ENCODE peak calls at places on chromosome 1, in nine cellular contexts. K is KBM-7; G is naive thymus-derived CD4-positive, alpha-beta T cell; F is progenitor cell of endocrine pancreas; X is stimulated activated CD4-positive, alpha-beta T cell treated with anti-CD3 and anti-CD28 coated beads, Interleukin-4, amount 100 ng/mL, for 4 hours; A is GM12891; Q is iris pigment epithelial cell; N is psoas muscle; H is HTR-8/SVneo. P is an unnamed sample.

GRCh38 chr1:165900576-165901380 is 73.4 kb downstream of the UCK2 start:
- DNase-seq in N (no peak), H (no peak), X (no peak), Q (peak), F (no peak), G (no peak), A (no peak), K (no peak), P (no peak)

GRCh38 chr1:204288061-204288588 is 71.6 kb downstream of the PLEKHA6 start:
- DNase-seq in N (peak), G (no peak), F (peak), A (no peak), H (peak), X (no peak), Q (peak), K (no peak), P (no peak)

GRCh38 chr1:171833091-171833822 is 8.0 kb upstream of the DNM3 start:
- DNase-seq in N (no peak), A (no peak), Q (peak), F (no peak), H (no peak), X (no peak), K (no peak), G (no peak), P (no peak)

GRCh38 chr1:201719812-201720521 is 109.0 kb upstream of the IPO9 start:
- DNase-seq in Q (peak), N (peak), G (no peak), F (no peak), K (peak), A (no peak), X (no peak), H (no peak), P (no peak)

GRCh38 chr1:22831729-22832413 is 121.2 kb downstream of the EPHB2 start:
- DNase-seq in A (no peak), N (peak), F (no peak), X (no peak), G (no peak), K (no peak), Q (peak), H (peak), P (no peak)

GRCh38 chr1:161738627-161739287 is 10.8 kb upstream of the DUSP12 start:
- DNase-seq in G (peak), A (no peak), F (no peak), H (peak), N (peak), X (peak), Q (peak), K (peak), P (peak)

GRCh38 chr1:225573216-225573615 is 79.7 kb downstream of the ENAH start:
- DNase-seq in F (no peak), A (no peak), K (no peak), X (no peak), N (no peak), G (no peak), H (no peak), Q (no peak), P (no peak)

GRCh38 chr1:92953491-92953890 is 7.8 kb downstream of the DIPK1A start:
- DNase-seq in X (peak), G (no peak), K (no peak), H (no peak), F (no peak), A (no peak), Q (no peak), N (no peak), P (peak)

GRCh38 chr1:14924012-14924452 is 229.5 kb upstream of the TMEM51 start:
- DNase-seq in N (peak), K (no peak), X (peak), A (peak), G (no peak), Q (peak), F (peak), H (peak), P (no peak)

GRCh38 chr1:53981220-53981619 is 35.1 kb downstream of the LRRC42 start:
- DNase-seq in A (no peak), Q (no peak), N (no peak), X (no peak), G (no peak), H (no peak), F (no peak), K (no peak), P (no peak)

GRCh38 chr1:27979151-27979858 is 19.5 kb downstream of the XKR8 start:
- DNase-seq in X (no peak), N (no peak), F (no peak), A (no peak), H (peak), Q (peak), K (peak), G (peak), P (peak)

GRCh38 chr1:56719171-56719570 is 74.1 kb downstream of the PRKAA2 start:
- DNase-seq in G (no peak), N (no peak), K (no peak), Q (no peak), A (no peak), H (no peak), F (no peak), X (no peak), P (no peak)

GRCh38 chr1:42747125-42747524 is 7.1 kb upstream of the CLDN19 start:
- DNase-seq in H (no peak), Q (no peak), N (no peak), K (peak), F (peak), G (peak), X (peak), A (peak), P (peak)

GRCh38 chr1:179806333-179806732 is 63.2 kb downstream of the FAM163A start:
- DNase-seq in F (no peak), Q (no peak), X (no peak), G (no peak), N (no peak), A (no peak), H (no peak), K (no peak), P (no peak)

GRCh38 chr1:203127672-203128611 is at the start of gene ADORA1:
- DNase-seq in K (no peak), N (peak), G (no peak), F (peak), A (no peak), H (peak), X (no peak), Q (peak), P (no peak)

GRCh38 chr1:2174348-2175054 is 20.1 kb downstream of the FAAP20 start:
- DNase-seq in Q (peak), N (peak), F (peak), X (peak), G (peak), A (peak), K (peak), H (peak), P (peak)

GRCh38 chr1:53735261-53735660 is 3.7 kb downstream of the GLIS1 start:
- DNase-seq in K (no peak), N (no peak), F (no peak), G (no peak), Q (peak), H (no peak), X (no peak), A (no peak), P (no peak)

GRCh38 chr1:234474375-234474774 is 4.6 kb downstream of the TARBP1 start:
- DNase-seq in A (no peak), Q (peak), G (no peak), K (no peak), X (no peak), N (no peak), H (no peak), F (no peak), P (no peak)

GRCh38 chr1:29782846-29783500 is 546.7 kb downstream of the PTPRU start:
- DNase-seq in N (no peak), A (no peak), F (no peak), X (no peak), G (no peak), H (no peak), Q (no peak), K (no peak), P (no peak)

GRCh38 chr1:107976431-107977215 is 11.6 kb upstream of the VAV3 start:
- DNase-seq in H (no peak), F (no peak), X (no peak), N (no peak), Q (peak), A (no peak), G (no peak), K (no peak), P (no peak)

GRCh38 chr1:162213281-162213909 is 143.9 kb downstream of the NOS1AP start:
- DNase-seq in N (no peak), G (no peak), Q (no peak), A (no peak), X (no peak), F (no peak), K (no peak), H (no peak), P (no peak)